ENCODE peak calls at places on chromosomes 16 and 17, in nine cellular contexts. U is IMR-90, Y is adipocyte, A is GM23248, J is psoas muscle, I is GM12878, M is lower lobe of right lung, G is aorta, B is bronchial epithelial cell. D is an unnamed sample. For H3K36me3 and H3K27me3, the result is how much of the 10 kb centered on the place peaks cover.

GRCh38 chr16:25568991-25569390 is 122.8 kb upstream of the HS3ST4 start:
- DNase-seq in M (no peak), I (no peak), A (no peak), J (no peak), U (no peak), G (no peak), Y (no peak), B (peak), D (no peak)

GRCh38 chr17:78915872-78916632 is 9.1 kb downstream of the TIMP2 start:
- DNase-seq in M (peak), G (no peak), I (no peak), J (peak), Y (peak), B (peak), A (peak), U (no peak), D (no peak)

GRCh38 chr16:641326-642188 is at the start of gene MCRIP2:
- DNase-seq in J (peak), I (peak), Y (peak), U (peak), A (peak), G (peak), B (peak), M (peak), D (peak)

GRCh38 chr17:74736423-74737298 is at the start of gene RAB37:
- DNase-seq in M (peak), Y (peak), B (no peak), J (peak), I (no peak), G (no peak), A (peak), U (no peak), D (peak)

GRCh38 chr16:73154063-73154870 is 106.3 kb upstream of the ZFHX3 start:
- DNase-seq in A (no peak), U (no peak), J (no peak), Y (peak), G (no peak), I (no peak), M (peak), B (no peak), D (no peak)

GRCh38 chr16:84608281-84608680 is 9.6 kb downstream of the COTL1 start:
- DNase-seq in M (no peak), B (no peak), Y (no peak), G (no peak), J (no peak), U (no peak), A (no peak), I (no peak), D (no peak)

GRCh38 chr16:82653550-82654511 is 27.1 kb downstream of the CDH13 start:
- DNase-seq in U (peak), B (peak), G (no peak), A (peak), J (no peak), I (peak), Y (peak), M (no peak), D (no peak)

GRCh38 chr16:27353853-27354252 is 40.1 kb downstream of the IL4R start:
- DNase-seq in G (no peak), I (no peak), B (no peak), M (peak), Y (no peak), A (no peak), U (no peak), J (no peak), D (no peak)

GRCh38 chr16:4465977-4466779 is 8.2 kb downstream of the NMRAL1 start:
- DNase-seq in U (no peak), A (no peak), G (no peak), J (no peak), Y (no peak), M (no peak), I (no peak), B (no peak), D (no peak)

GRCh38 chr16:53789159-53789558 is 85.2 kb downstream of the FTO start:
- DNase-seq in J (no peak), Y (peak), G (no peak), I (no peak), U (peak), B (peak), A (peak), M (no peak), D (no peak)

GRCh38 chr17:19670906-19671305 is 22.4 kb downstream of the ALDH3A2 start:
- DNase-seq in B (no peak), J (no peak), G (no peak), I (no peak), Y (no peak), M (no peak), U (no peak), A (no peak), D (no peak)

GRCh38 chr17:59277031-59277430 is 54.4 kb upstream of the YPEL2 start:
- DNase-seq in A (no peak), U (no peak), J (no peak), B (no peak), G (no peak), Y (no peak), I (peak), M (no peak), D (no peak)

GRCh38 chr17:15232517-15232915 is 32.6 kb downstream of the PMP22 start:
- DNase-seq in J (no peak), B (peak), I (no peak), M (no peak), U (no peak), G (no peak), Y (no peak), A (peak), D (no peak)

GRCh38 chr17:45886852-45887251 is 7.5 kb upstream of the MAPT start:
- DNase-seq in A (no peak), U (no peak), M (no peak), Y (no peak), B (no peak), J (no peak), I (no peak), G (no peak), D (no peak)

GRCh38 chr16:68187505-68187904 is 48.4 kb downstream of the ESRP2 start:
- DNase-seq in G (no peak), B (no peak), M (no peak), J (no peak), I (no peak), A (no peak), Y (no peak), U (no peak), D (no peak)

GRCh38 chr17:74272731-74273201 is 1.3 kb upstream of the DNAI2 start:
- DNase-seq in B (no peak), J (no peak), G (no peak), M (no peak), I (no peak), U (no peak), A (no peak), Y (no peak), D (peak)

GRCh38 chr17:37702605-37703004 is 42.3 kb downstream of the HNF1B start:
- DNase-seq in G (no peak), U (peak), B (peak), I (no peak), M (no peak), Y (peak), J (no peak), A (peak), D (no peak)

GRCh38 chr16:85357924-85358505 is 245.7 kb upstream of the CIBAR2 start:
- DNase-seq in G (no peak), U (no peak), M (no peak), Y (no peak), I (no peak), B (no peak), J (no peak), A (no peak), D (no peak)

GRCh38 chr16:14364386-14365199 is 265.5 kb downstream of the PARN start:
- DNase-seq in B (peak), Y (peak), U (peak), J (no peak), A (peak), M (peak), I (no peak), G (no peak), D (peak)

GRCh38 chr16:79434771-79435170 is 165.8 kb downstream of the MAF start:
- DNase-seq in B (no peak), A (no peak), J (no peak), Y (no peak), U (no peak), M (no peak), G (no peak), I (no peak), D (no peak)

GRCh38 chr17:57625511-57625910 is 119.6 kb downstream of the CCDC182 start:
- DNase-seq in J (no peak), Y (no peak), G (no peak), B (no peak), A (no peak), M (no peak), U (no peak), I (no peak), D (no peak)

GRCh38 chr16:22762486-22762885 is 51.5 kb upstream of the HS3ST2 start:
- DNase-seq in Y (no peak), B (no peak), I (no peak), U (no peak), A (no peak), G (no peak), M (no peak), J (no peak), D (no peak)

GRCh38 chr17:71631483-71631882 is 489.3 kb upstream of the SOX9 start:
- DNase-seq in I (no peak), A (peak), U (peak), G (no peak), M (no peak), B (peak), Y (peak), J (no peak), D (no peak)

GRCh38 chr16:12685806-12686205 is 117.9 kb downstream of the CPPED1 start:
- DNase-seq in Y (no peak), B (no peak), M (peak), U (no peak), G (no peak), J (no peak), I (no peak), A (no peak), D (no peak)

GRCh38 chr17:79036609-79037008 is 12.6 kb downstream of the C1QTNF1 start:
- DNase-seq in J (no peak), Y (peak), M (no peak), B (peak), I (no peak), A (peak), U (peak), G (peak), D (no peak)

GRCh38 chr16:73065617-73066313 is 17.8 kb upstream of the ZFHX3 start:
- DNase-seq in B (no peak), J (peak), A (peak), G (peak), I (no peak), M (peak), Y (no peak), U (no peak), D (peak)

GRCh38 chr17:80795090-80795609 is 196.5 kb upstream of the CHMP6 start:
- DNase-seq in J (no peak), Y (no peak), U (no peak), M (no peak), G (peak), I (no peak), B (no peak), A (no peak), D (no peak)

DNA sequence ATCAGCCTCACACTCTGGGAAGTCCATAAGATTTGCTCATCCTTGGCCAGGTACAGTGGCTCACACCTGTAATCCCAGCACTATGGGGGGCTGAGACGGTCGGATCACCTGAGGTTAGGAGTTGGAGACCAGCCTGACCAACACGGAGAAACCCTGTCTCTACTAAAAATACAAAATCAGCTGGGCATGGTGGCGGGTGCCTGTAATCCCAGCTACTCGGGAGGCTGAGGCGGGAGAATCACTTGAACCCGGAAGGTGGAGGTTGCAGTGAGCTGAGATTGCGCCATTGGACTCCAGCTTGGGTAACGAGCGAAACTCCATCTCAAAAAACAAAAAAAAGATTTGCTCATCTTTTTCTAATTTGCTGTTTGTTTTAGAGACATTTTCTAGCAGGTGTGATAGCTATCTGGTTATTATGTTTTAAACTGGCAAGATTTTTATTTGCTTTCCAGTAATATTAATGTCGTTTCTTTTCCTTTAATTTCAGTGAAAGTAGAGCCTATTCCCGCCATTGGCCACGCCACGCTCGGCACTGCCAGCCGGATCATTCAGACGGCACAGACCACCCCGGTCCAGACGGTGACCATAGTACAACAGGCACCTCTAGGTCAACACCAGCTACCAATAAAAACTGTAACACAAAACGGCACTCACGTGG is 61.5 kb downstream of the WDR45B start:
- DNase-seq in G (no peak), Y (no peak), A (no peak), I (no peak), M (no peak), U (no peak), B (no peak), J (no peak), D (no peak)
- H3K36me3 ChIP-seq in G (under half), Y (under half), A (under half), I (under half), M (half or more), U (under half), B (under half), J (under half), D (under half)

GRCh38 chr16:28826141-28826540 is 3.3 kb downstream of the ATXN2L start:
- DNase-seq in I (no peak), Y (peak), U (peak), A (peak), B (peak), G (no peak), J (no peak), M (no peak), D (no peak)
- H3K4me3 ChIP-seq in I (no peak), Y (peak), U (no peak), A (peak), B (no peak), G (no peak), J (no peak), M (no peak), D (no peak)

GRCh38 chr17:60656499-60656898 is 21.2 kb upstream of the BCAS3 start:
- DNase-seq in A (no peak), G (no peak), J (no peak), M (no peak), Y (no peak), U (no peak), I (no peak), B (no peak), D (no peak)
- H3K27me3 ChIP-seq in A (under half), G (under half), J (under half), M (under half), Y (under half), U (under half), I (under half), B (under half), D (under half)

GRCh38 chr17:41988418-41988817 is 21.8 kb downstream of the CNP start:
- DNase-seq in G (no peak), I (no peak), A (no peak), Y (no peak), U (no peak), M (no peak), B (no peak), J (no peak), D (no peak)
- H3K36me3 ChIP-seq in G (under half), I (under half), A (half or more), Y (half or more), U (half or more), M (half or more), B (under half), J (under half), D (half or more)

GRCh38 chr16:86577314-86577971 is 906 bp upstream of the FOXL1 start:
- DNase-seq in I (no peak), G (no peak), J (no peak), M (no peak), U (peak), Y (no peak), B (no peak), A (peak), D (peak)
- H3K4me3 ChIP-seq in I (no peak), G (peak), J (no peak), M (no peak), U (peak), Y (peak), B (no peak), A (peak), D (no peak)

GRCh38 chr16:56631832-56632159 is 663 bp upstream of the MT1M start:
- DNase-seq in I (no peak), Y (no peak), J (no peak), U (no peak), B (no peak), G (no peak), M (no peak), A (no peak), D (no peak)

GRCh38 chr16:56632160-56632847 is at the start of gene MT1M:
- DNase-seq in A (peak), B (no peak), Y (no peak), M (peak), G (peak), J (peak), U (no peak), I (no peak), D (peak)

GRCh38 chr16:56629531-56629930 is 2.9 kb upstream of the MT1M start:
- DNase-seq in A (no peak), G (no peak), I (no peak), B (no peak), M (no peak), Y (no peak), U (no peak), J (no peak), D (no peak)

GRCh38 chr16:56630134-56630533 is 2.3 kb upstream of the MT1M start:
- DNase-seq in A (no peak), Y (no peak), U (no peak), B (no peak), J (no peak), I (peak), M (no peak), G (no peak), D (no peak)

DNA sequence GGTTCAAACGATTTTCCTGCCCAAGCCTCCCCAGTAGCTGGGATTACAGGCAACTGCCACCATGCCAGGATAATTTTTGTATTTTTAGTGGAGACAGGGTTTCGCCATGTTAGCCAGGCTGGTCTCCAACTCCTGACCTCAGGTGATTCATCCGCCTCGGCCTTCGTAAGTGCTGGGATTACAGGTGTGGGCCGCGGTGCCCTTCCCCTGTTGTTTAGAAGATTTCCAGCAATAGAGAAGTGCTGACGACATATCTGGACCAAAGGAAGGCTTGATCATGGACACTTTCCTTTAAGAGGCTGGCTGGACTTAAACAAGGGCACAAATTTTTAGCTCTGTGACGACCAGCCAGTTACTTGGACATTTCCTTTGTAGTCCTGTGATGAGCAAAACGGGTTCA is 1.3 kb upstream of the MT1M start:
- DNase-seq in J (no peak), B (no peak), Y (no peak), A (no peak), M (no peak), I (no peak), G (no peak), U (no peak), D (no peak)
- H3K27me3 ChIP-seq in J (under half), B (under half), Y (under half), A (under half), M (under half), I (under half), G (under half), U (half or more), D (half or more)